ENCODE peak calls at places on chromosomes 2 and 18, in six cellular contexts. J is cardiac muscle cell, O is endodermal cell, L is neural progenitor cell, U is aorta, T is GM12878. F is an unnamed sample. For H3K4me1, the result is how much of the 10 kb centered on the place peaks cover.

GRCh38 chr2:164662066-164662465 is 40.8 kb upstream of the GRB14 start:
- DNase-seq in J (peak), O (no peak), L (no peak), U (no peak), T (no peak), F (no peak)

GRCh38 chr2:74497777-74498499 is 1.5 kb downstream of the LBX2 start:
- DNase-seq in J (peak), O (peak), L (peak), U (no peak), T (no peak), F (no peak)

GRCh38 chr2:128233790-128234395 is 84.8 kb downstream of the HS6ST1 start:
- DNase-seq in J (no peak), O (no peak), L (no peak), U (no peak), T (no peak), F (no peak)

GRCh38 chr2:113167115-113167932 is 6.4 kb upstream of the PSD4 start:
- DNase-seq in J (no peak), O (no peak), L (no peak), U (no peak), T (no peak), F (no peak)

GRCh38 chr2:172335731-172336130 is 91.7 kb upstream of the ITGA6 start:
- DNase-seq in J (no peak), O (peak), L (no peak), U (no peak), T (no peak), F (no peak)

GRCh38 chr18:65523461-65523860 is 227.4 kb upstream of the CDH7 start:
- DNase-seq in J (no peak), O (peak), L (peak), U (no peak), T (no peak), F (no peak)

GRCh38 chr2:173323371-173323770 is 31.3 kb upstream of the CDCA7 start:
- DNase-seq in J (no peak), O (no peak), L (no peak), U (no peak), T (no peak), F (no peak)

GRCh38 chr2:216695401-216695821 is at the start of gene IGFBP5:
- DNase-seq in J (peak), O (peak), L (peak), U (peak), T (no peak), F (peak)

GRCh38 chr18:26429535-26429934 is 118.8 kb downstream of the KCTD1 start:
- DNase-seq in J (peak), O (no peak), L (no peak), U (no peak), T (no peak), F (peak)

GRCh38 chr2:58649746-58650145 is 408.6 kb upstream of the FANCL start:
- DNase-seq in J (no peak), O (no peak), L (no peak), U (no peak), T (no peak), F (no peak)

GRCh38 chr2:108184421-108184820 is 55.3 kb upstream of the SULT1C3 start:
- DNase-seq in J (peak), O (no peak), L (peak), U (no peak), T (no peak), F (no peak)

GRCh38 chr2:109135572-109136185 is 6.7 kb downstream of the SH3RF3 start:
- DNase-seq in J (no peak), O (no peak), L (peak), U (peak), T (no peak), F (no peak)

GRCh38 chr2:28681216-28681981 is 70.2 kb upstream of the PPP1CB start:
- DNase-seq in J (no peak), O (no peak), L (no peak), U (peak), T (peak), F (no peak)

GRCh38 chr18:31819106-31819924 is 58.6 kb upstream of the SLC25A52 start:
- DNase-seq in J (peak), O (peak), L (peak), U (no peak), T (no peak), F (no peak)

GRCh38 chr2:234478121-234478858 is 18.6 kb downstream of the ARL4C start:
- DNase-seq in J (no peak), O (no peak), L (no peak), U (no peak), T (no peak), F (no peak)

GRCh38 chr2:85181093-85181685 is 48.0 kb downstream of the TCF7L1 start:
- DNase-seq in J (peak), O (no peak), L (peak), U (no peak), T (no peak), F (peak)

DNA sequence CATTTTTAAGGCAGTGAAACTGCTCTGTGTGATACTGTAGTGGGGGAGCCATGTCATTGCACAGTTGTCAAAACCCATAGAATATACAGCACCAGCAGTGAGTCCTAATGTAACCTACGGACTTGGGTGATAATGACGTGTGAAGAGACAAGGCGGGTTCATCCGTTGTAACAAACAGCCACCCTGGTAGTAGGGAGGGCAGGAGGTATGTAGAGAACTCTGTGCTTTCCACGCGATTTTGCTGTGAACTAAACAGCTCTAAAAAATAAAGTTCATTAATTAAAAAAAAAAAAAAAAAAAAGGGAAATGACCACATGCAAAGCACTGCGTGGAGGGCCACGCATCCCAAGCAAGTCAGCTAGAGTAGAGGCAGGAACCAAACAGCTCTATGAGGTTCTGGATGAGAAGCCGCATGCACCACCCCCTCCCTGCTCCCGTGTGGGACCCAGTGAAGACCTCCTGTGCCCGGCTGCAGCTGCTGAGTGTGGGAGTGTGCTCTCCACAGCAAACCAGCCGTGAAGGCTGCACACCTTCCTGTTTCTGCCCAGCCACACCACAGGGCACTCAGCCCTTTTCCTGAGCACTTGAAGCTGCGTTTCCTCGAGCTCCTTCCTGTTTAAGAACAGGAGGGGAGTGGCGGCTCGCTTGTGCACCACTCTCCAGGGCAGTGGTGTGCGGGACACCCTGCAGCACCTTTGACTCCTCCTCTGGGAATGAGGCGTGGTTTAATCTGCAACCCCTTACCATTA is 65.6 kb downstream of the ODC1 start:
- DNase-seq in J (no peak), O (peak), L (peak), U (no peak), T (peak), F (peak)
- H3K4me1 ChIP-seq in J (under half), O (under half), L (under half), U (under half), T (under half), F (under half)

GRCh38 chr2:36409971-36410370 is 54.4 kb downstream of the CRIM1 start:
- DNase-seq in J (no peak), O (no peak), L (no peak), U (no peak), T (no peak), F (no peak)
- H3K4me1 ChIP-seq in J (under half), O (under half), L (under half), U (under half), T (under half), F (under half)

DNA sequence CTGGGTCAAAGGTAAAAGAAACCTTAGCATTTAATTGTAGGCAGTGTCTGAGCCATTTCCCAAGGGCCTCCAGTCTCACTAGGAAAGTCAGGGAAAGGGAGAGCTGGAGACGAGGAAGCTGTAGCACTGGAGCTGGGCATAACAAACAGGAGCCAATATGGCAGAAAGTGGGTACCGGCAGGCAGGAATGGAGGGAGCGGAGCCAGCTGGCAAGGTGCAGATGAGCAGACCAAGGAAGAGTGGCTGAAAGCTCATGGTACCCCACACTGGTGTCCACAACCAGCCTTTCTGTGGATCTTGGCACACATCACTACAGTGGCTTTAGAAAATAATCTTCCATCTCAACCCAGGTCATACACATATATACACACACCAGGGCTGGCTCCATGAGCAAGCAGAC is 40.0 kb downstream of the ANKRD44 start:
- DNase-seq in J (no peak), O (no peak), L (no peak), U (no peak), T (no peak), F (no peak)
- H3K4me1 ChIP-seq in J (under half), O (under half), L (under half), U (under half), T (under half), F (under half)

GRCh38 chr2:25308599-25308998 is 33.1 kb downstream of the DNMT3A start:
- DNase-seq in J (no peak), O (no peak), L (no peak), U (no peak), T (no peak), F (no peak)
- H3K4me1 ChIP-seq in J (under half), O (under half), L (under half), U (under half), T (under half), F (half or more)

GRCh38 chr2:101403745-101404144 is 16.4 kb upstream of the CREG2 start:
- DNase-seq in J (no peak), O (no peak), L (no peak), U (no peak), T (no peak), F (no peak)

GRCh38 chr2:101402637-101403036 is 15.3 kb upstream of the CREG2 start:
- DNase-seq in J (no peak), O (no peak), L (no peak), U (no peak), T (no peak), F (no peak)

GRCh38 chr2:101400516-101401315 is 13.4 kb upstream of the CREG2 start:
- DNase-seq in J (no peak), O (no peak), L (peak), U (no peak), T (no peak), F (no peak)

GRCh38 chr2:101401316-101401660 is 14.0 kb upstream of the CREG2 start:
- DNase-seq in J (no peak), O (no peak), L (no peak), U (no peak), T (no peak), F (no peak)

DNA sequence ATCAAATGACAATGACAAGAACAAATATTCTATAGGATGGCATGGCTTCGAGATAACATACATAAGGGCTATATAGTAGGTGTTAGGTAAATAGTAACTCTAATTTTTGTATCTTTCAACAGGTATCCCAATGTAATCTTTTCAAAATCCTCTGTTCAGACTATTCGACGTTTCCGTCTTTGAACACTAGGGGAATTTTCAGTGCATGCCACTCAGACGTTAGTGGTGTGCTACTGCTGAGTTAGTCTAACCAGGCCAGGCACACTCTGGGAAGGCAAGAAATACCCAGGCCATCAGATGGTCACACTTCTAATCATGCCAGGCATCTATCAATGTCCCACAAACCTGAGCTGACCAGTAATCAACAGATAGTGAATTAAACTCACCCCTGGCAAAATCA is 14.6 kb upstream of the CREG2 start:
- DNase-seq in J (no peak), O (no peak), L (no peak), U (no peak), T (no peak), F (no peak)
- H3K4me1 ChIP-seq in J (under half), O (under half), L (under half), U (under half), T (under half), F (under half)

F was measured in SJCRH30.